ENCODE peak calls at places on chromosomes 7 and 10, in seven cellular contexts. I is GM04504; B is NCI-H1092 treated with DMSO at 0.1 percent for 48 hours; O is naive thymus-derived CD4-positive, alpha-beta T cell; L is posterior vena cava; U is MM.1S; R is AG08396. Q is an unnamed sample.

GRCh38 chr7:50558380-50559051 is 6.7 kb downstream of the DDC start:
- DNase-seq in R (no peak), L (no peak), I (no peak), O (no peak), B (peak; percentile 99), U (no peak), Q (no peak)

GRCh38 chr7:91784469-91784868 is 96.0 kb downstream of the MTERF1 start:
- DNase-seq in I (peak; percentile 25), U (peak; percentile 21), L (no peak), O (no peak), B (peak; percentile 54), R (peak; percentile 45), Q (no peak)

GRCh38 chr7:98826400-98826799 is 43.4 kb downstream of the TMEM130 start:
- DNase-seq in U (no peak), B (peak; percentile 88), R (no peak), O (no peak), I (no peak), L (no peak), Q (no peak)

GRCh38 chr7:41029072-41029492 is 673.8 kb downstream of the INHBA start:
- DNase-seq in I (peak; percentile 59), U (no peak), B (no peak), R (peak; percentile 67), O (no peak), L (no peak), Q (peak; percentile 4)

GRCh38 chr10:132677905-132678298 is 108.0 kb downstream of the NKX6-2 start:
- DNase-seq in I (no peak), L (peak; percentile 70), R (no peak), B (no peak), O (no peak), U (no peak), Q (no peak)

GRCh38 chr7:2019693-2020511 is 212.8 kb downstream of the MAD1L1 start:
- DNase-seq in O (peak; percentile 47), B (no peak), U (no peak), I (peak; percentile 90), L (peak; percentile 95), R (peak; percentile 84), Q (peak; percentile 76)

GRCh38 chr10:60182691-60183090 is 207.0 kb downstream of the ANK3 start:
- DNase-seq in B (no peak), O (no peak), R (no peak), I (no peak), U (no peak), L (no peak), Q (no peak)

GRCh38 chr10:97713351-97713827 is at the start of gene MARVELD1:
- DNase-seq in U (no peak), L (peak; percentile 95), O (no peak), B (peak; percentile 34), I (peak; percentile 62), R (peak; percentile 85), Q (peak; percentile 15)

GRCh38 chr10:77889277-77889903 is 37.2 kb downstream of the DLG5 start:
- DNase-seq in R (no peak), L (no peak), U (no peak), B (no peak), O (no peak), I (no peak), Q (no peak)

GRCh38 chr10:24382979-24383663 is 174.2 kb downstream of the KIAA1217 start:
- DNase-seq in L (no peak), U (no peak), R (no peak), I (no peak), B (no peak), O (no peak), Q (no peak)